ENCODE peak calls at places on chromosome 9, in six cellular contexts. E is SHP77, P is endothelial cell, B is caudate nucleus, N is heart right ventricle, G is HTR-8/SVneo. S is an unnamed sample.

GRCh38 chr9:137067860-137068538 is 2.4 kb downstream of the SAPCD2 start:
- DNase-seq in E (peak; percentile 75), P (peak; percentile 87), B (no peak), N (peak; percentile 80), G (peak; percentile 73), S (peak; percentile 64)

GRCh38 chr9:132079391-132080071 is at the start of gene MED27:
- DNase-seq in E (peak; percentile 80), P (peak; percentile 86), B (peak; percentile 58), N (peak; percentile 94), G (peak; percentile 85), S (peak; percentile 92)

GRCh38 chr9:16058131-16058549 is 505.3 kb downstream of the CCDC171 start:
- DNase-seq in E (no peak), P (no peak), B (no peak), N (no peak), G (peak; percentile 23), S (no peak)

GRCh38 chr9:129333961-129334743 is 156.1 kb upstream of the IER5L start:
- DNase-seq in E (peak; percentile 71), P (peak; percentile 41), B (no peak), N (peak; percentile 88), G (peak; percentile 91), S (peak; percentile 96)

GRCh38 chr9:135244751-135245221 is 157.3 kb downstream of the OLFM1 start:
- DNase-seq in E (no peak), P (no peak), B (no peak), N (peak; percentile 18), G (no peak), S (no peak)

GRCh38 chr9:76441551-76442322 is 17.2 kb upstream of the GCNT1 start:
- DNase-seq in E (no peak), P (no peak), B (no peak), N (no peak), G (no peak), S (no peak)

GRCh38 chr9:130879863-130880411 is 16.7 kb downstream of the QRFP start:
- DNase-seq in E (no peak), P (no peak), B (no peak), N (no peak), G (no peak), S (no peak)

GRCh38 chr9:88775559-88775958 is 215.7 kb upstream of the S1PR3 start:
- DNase-seq in E (no peak), P (no peak), B (no peak), N (no peak), G (no peak), S (no peak)

GRCh38 chr9:21788752-21789151 is 13.7 kb upstream of the MTAP start:
- DNase-seq in E (no peak), P (no peak), B (no peak), N (no peak), G (no peak), S (no peak)

GRCh38 chr9:3992924-3993323 is 306.9 kb downstream of the GLIS3 start:
- DNase-seq in E (no peak), P (no peak), B (no peak), N (no peak), G (no peak), S (no peak)

GRCh38 chr9:19049872-19050636 is 827 bp downstream of the RRAGA start:
- DNase-seq in E (no peak), P (peak; percentile 4), B (no peak), N (no peak), G (no peak), S (no peak)

GRCh38 chr9:113594484-113595299 is 131.2 kb downstream of the RGS3 start:
- DNase-seq in E (no peak), P (no peak), B (no peak), N (no peak), G (no peak), S (peak; percentile 88)

GRCh38 chr9:86668488-86668887 is 278.8 kb downstream of the GAS1 start:
- DNase-seq in E (no peak), P (no peak), B (no peak), N (no peak), G (no peak), S (no peak)

GRCh38 chr9:94687451-94687850 is 39.0 kb upstream of the AOPEP start:
- DNase-seq in E (no peak), P (no peak), B (no peak), N (no peak), G (no peak), S (no peak)

GRCh38 chr9:3730527-3730926 is 204.7 kb upstream of the RFX3 start:
- DNase-seq in E (no peak), P (no peak), B (no peak), N (no peak), G (no peak), S (no peak)

GRCh38 chr9:99103909-99104458 is 929 bp upstream of the TGFBR1 start:
- DNase-seq in E (no peak), P (no peak), B (no peak), N (peak; percentile 31), G (no peak), S (peak; percentile 41)

GRCh38 chr9:4721736-4722135 is 19.3 kb downstream of the AK3 start:
- DNase-seq in E (no peak), P (no peak), B (no peak), N (no peak), G (no peak), S (no peak)

GRCh38 chr9:135951889-135952663 is 9.1 kb downstream of the UBAC1 start:
- DNase-seq in E (peak; percentile 86), P (no peak), B (no peak), N (no peak), G (peak; percentile 79), S (no peak)

GRCh38 chr9:6771722-6772121 is 13.9 kb downstream of the KDM4C start:
- DNase-seq in E (no peak), P (no peak), B (no peak), N (no peak), G (no peak), S (no peak)

GRCh38 chr9:71665247-71665646 is 103.1 kb downstream of the CEMIP2 start:
- DNase-seq in E (no peak), P (no peak), B (no peak), N (no peak), G (no peak), S (no peak)

GRCh38 chr9:109401169-109401989 is 80.5 kb upstream of the EPB41L4B start:
- DNase-seq in E (peak; percentile 60), P (peak; percentile 74), B (no peak), N (no peak), G (peak; percentile 69), S (no peak)

GRCh38 chr9:129866373-129867137 is 31.3 kb downstream of the USP20 start:
- DNase-seq in E (no peak), P (no peak), B (no peak), N (no peak), G (no peak), S (no peak)

GRCh38 chr9:126482361-126483044 is 131.2 kb upstream of the LMX1B start:
- DNase-seq in E (no peak), P (peak; percentile 61), B (peak; percentile 51), N (no peak), G (no peak), S (no peak)

GRCh38 chr9:131676431-131676972 is 63.4 kb downstream of the RAPGEF1 start:
- DNase-seq in E (no peak), P (no peak), B (no peak), N (no peak), G (no peak), S (no peak)

GRCh38 chr9:69444021-69444420 is 119.0 kb downstream of the ENTREP1 start:
- DNase-seq in E (no peak), P (no peak), B (no peak), N (no peak), G (no peak), S (no peak)

GRCh38 chr9:128902351-128903078 is 18.3 kb upstream of the PHYHD1 start:
- DNase-seq in E (peak; percentile 27), P (no peak), B (no peak), N (no peak), G (no peak), S (peak; percentile 47)

GRCh38 chr9:134220311-134220710 is 55.9 kb upstream of the RNU6ATAC start:
- DNase-seq in E (no peak), P (no peak), B (no peak), N (no peak), G (no peak), S (no peak)

S was measured in tibial artery.